ENCODE peak calls at places on chromosomes 11 and 22, in nine cellular contexts. O is A549; J is keratinocyte; P is CD4-positive, CD25-positive, alpha-beta regulatory T cell; U is adipocyte; S is mucosa of descending colon; W is colonic mucosa; N is heart right ventricle; B is GM23248. D is an unnamed sample. For H3K9me3, the result is how much of the 10 kb centered on the place peaks cover.

GRCh38 chr11:68331338-68331947 is 19.1 kb downstream of the LRP5 start:
- DNase-seq in O (no peak), J (no peak), P (peak), U (no peak), S (peak), W (peak), N (no peak), B (no peak), D (no peak)

GRCh38 chr11:19407692-19408091 is 166.9 kb upstream of the E2F8 start:
- DNase-seq in O (no peak), J (no peak), P (no peak), U (no peak), S (no peak), W (no peak), N (no peak), B (no peak), D (no peak)

GRCh38 chr11:24239016-24239720 is 257.7 kb upstream of the LUZP2 start:
- DNase-seq in O (no peak), J (no peak), P (no peak), U (peak), S (no peak), W (no peak), N (no peak), B (peak), D (no peak)

GRCh38 chr11:111476366-111476765 is 35.8 kb downstream of the BTG4 start:
- DNase-seq in O (no peak), J (no peak), P (no peak), U (no peak), S (no peak), W (no peak), N (no peak), B (peak), D (no peak)

GRCh38 chr22:30250039-30250565 is 3.5 kb upstream of the LIF start:
- DNase-seq in O (no peak), J (no peak), P (no peak), U (no peak), S (no peak), W (no peak), N (no peak), B (no peak), D (no peak)

GRCh38 chr11:40183073-40184064 is 1276.1 kb downstream of the LRRC4C start:
- DNase-seq in O (no peak), J (no peak), P (no peak), U (no peak), S (no peak), W (no peak), N (no peak), B (no peak), D (no peak)

GRCh38 chr11:10631761-10632160 is 61.8 kb downstream of the IRAG1 start:
- DNase-seq in O (no peak), J (no peak), P (no peak), U (no peak), S (no peak), W (no peak), N (no peak), B (no peak), D (no peak)

GRCh38 chr11:289706-290620 is 1.0 kb downstream of the PGGHG start:
- DNase-seq in O (no peak), J (no peak), P (no peak), U (no peak), S (no peak), W (no peak), N (no peak), B (no peak), D (no peak)

GRCh38 chr11:19368726-19369364 is 128.1 kb upstream of the E2F8 start:
- DNase-seq in O (no peak), J (no peak), P (no peak), U (peak), S (no peak), W (no peak), N (no peak), B (peak), D (no peak)

GRCh38 chr11:77081381-77081851 is 14.6 kb downstream of the CAPN5 start:
- DNase-seq in O (no peak), J (no peak), P (no peak), U (no peak), S (no peak), W (no peak), N (peak), B (no peak), D (no peak)

GRCh38 chr11:73239111-73239521 is 21.0 kb downstream of the P2RY2 start:
- DNase-seq in O (no peak), J (no peak), P (no peak), U (no peak), S (no peak), W (no peak), N (no peak), B (no peak), D (no peak)

GRCh38 chr11:1225386-1226225 is 2.7 kb downstream of the MUC5B start:
- DNase-seq in O (no peak), J (no peak), P (no peak), U (no peak), S (no peak), W (peak), N (no peak), B (no peak), D (no peak)

GRCh38 chr11:1083621-1084551 is 9.2 kb downstream of the MUC2 start:
- DNase-seq in O (no peak), J (no peak), P (no peak), U (no peak), S (no peak), W (no peak), N (no peak), B (no peak), D (no peak)

GRCh38 chr22:32623943-32624342 is 149.3 kb downstream of the FBXO7 start:
- DNase-seq in O (no peak), J (no peak), P (no peak), U (peak), S (peak), W (peak), N (peak), B (peak), D (no peak)

GRCh38 chr22:39972656-39973055 is 12.5 kb downstream of the TMA7B start:
- DNase-seq in O (no peak), J (no peak), P (no peak), U (no peak), S (no peak), W (no peak), N (no peak), B (no peak), D (no peak)

GRCh38 chr11:57309106-57310059 is 15.4 kb downstream of the TNKS1BP1 start:
- DNase-seq in O (no peak), J (no peak), P (no peak), U (no peak), S (no peak), W (no peak), N (no peak), B (no peak), D (no peak)
- H3K4me3 ChIP-seq in O (no peak), J (no peak), P (no peak), U (peak), S (no peak), W (no peak), N (no peak), B (no peak), D (no peak)

GRCh38 chr22:48080304-48081165 is 1318.1 kb downstream of the TBC1D22A start:
- DNase-seq in O (no peak), J (no peak), P (no peak), U (no peak), S (no peak), W (no peak), N (no peak), B (no peak), D (no peak)

GRCh38 chr22:48081281-48081680 is 1318.8 kb downstream of the TBC1D22A start:
- DNase-seq in O (no peak), J (no peak), P (no peak), U (no peak), S (no peak), W (no peak), N (no peak), B (no peak), D (no peak)

GRCh38 chr22:48079505-48080295 is 1317.2 kb downstream of the TBC1D22A start:
- DNase-seq in O (no peak), J (no peak), P (no peak), U (no peak), S (no peak), W (no peak), N (no peak), B (no peak), D (no peak)

GRCh38 chr22:48075604-48076400 is 1313.4 kb downstream of the TBC1D22A start:
- DNase-seq in O (no peak), J (no peak), P (no peak), U (no peak), S (no peak), W (no peak), N (no peak), B (no peak), D (no peak)

GRCh38 chr22:48077699-48078098 is 1315.2 kb downstream of the TBC1D22A start:
- DNase-seq in O (no peak), J (no peak), P (no peak), U (no peak), S (no peak), W (no peak), N (no peak), B (no peak), D (no peak)
- H3K9me3 ChIP-seq in O (under half), J (under half), P (under half), U (under half), S (under half), W (under half), N (under half), B (under half), D (under half)

GRCh38 chr22:24494535-24495364 is at the start of gene UPB1:
- DNase-seq in O (no peak), J (no peak), P (no peak), U (no peak), S (no peak), W (no peak), N (no peak), B (no peak), D (no peak)
- H3K4me3 ChIP-seq in O (no peak), J (peak), P (no peak), U (peak), S (no peak), W (no peak), N (no peak), B (peak), D (no peak)

GRCh38 chr11:114344494-114344893 is 48.3 kb downstream of the NNMT start:
- DNase-seq in O (no peak), J (no peak), P (no peak), U (no peak), S (no peak), W (no peak), N (no peak), B (no peak), D (no peak)
- H3K9me3 ChIP-seq in O (under half), J (under half), P (under half), U (under half), S (under half), W (under half), N (under half), B (under half), D (under half)

DNA sequence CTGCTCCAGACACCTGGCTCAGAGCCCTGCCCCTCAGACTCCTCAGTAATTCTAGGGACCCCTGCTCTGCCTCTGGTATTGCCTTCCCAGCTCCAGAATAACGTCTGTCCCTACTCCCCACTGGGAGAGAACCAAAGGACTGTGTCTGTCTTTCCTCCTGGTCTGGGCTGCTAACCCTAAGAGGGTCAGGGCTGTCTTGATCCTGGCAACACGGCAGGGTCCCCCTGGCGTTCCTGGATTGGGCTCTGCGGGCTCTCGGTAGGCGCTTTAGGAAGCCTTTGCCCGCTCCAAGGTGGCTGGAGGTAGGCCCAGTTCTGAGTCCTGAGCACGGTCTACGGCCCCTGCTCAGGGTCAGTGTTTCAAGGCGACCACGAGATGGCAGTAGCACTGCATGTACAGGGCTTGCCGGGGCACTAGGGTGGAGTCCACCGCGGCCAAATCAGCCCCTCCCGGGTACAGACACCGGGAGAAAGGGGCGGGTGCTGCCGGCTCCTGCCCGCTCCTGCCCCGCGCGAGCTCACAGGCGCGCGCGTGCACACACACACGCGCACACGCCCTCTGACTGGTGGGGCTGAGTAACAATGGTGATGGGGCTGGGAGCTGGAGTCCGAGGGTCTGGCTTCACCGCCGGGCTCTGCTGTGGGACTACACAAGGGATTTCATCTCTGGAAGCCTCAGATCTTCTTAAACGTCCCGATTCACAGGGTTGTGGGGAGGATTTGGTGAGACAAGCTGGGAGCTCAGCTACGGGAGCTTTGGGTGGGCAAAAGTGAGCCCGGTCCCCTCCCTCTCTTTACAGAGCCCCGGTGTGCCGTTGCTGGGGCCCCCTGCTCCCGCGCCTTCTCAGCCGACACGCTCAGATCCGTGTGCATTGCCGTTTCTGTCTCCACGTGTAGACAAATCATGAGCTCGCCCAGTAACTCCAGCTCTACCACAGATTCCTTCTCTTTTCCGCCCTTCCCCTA is 30.1 kb upstream of the HMOX1 start:
- DNase-seq in O (peak), J (peak), P (peak), U (peak), S (peak), W (peak), N (peak), B (peak), D (peak)
- H3K4me3 ChIP-seq in O (peak), J (peak), P (peak), U (peak), S (no peak), W (peak), N (no peak), B (peak), D (peak)

DNA sequence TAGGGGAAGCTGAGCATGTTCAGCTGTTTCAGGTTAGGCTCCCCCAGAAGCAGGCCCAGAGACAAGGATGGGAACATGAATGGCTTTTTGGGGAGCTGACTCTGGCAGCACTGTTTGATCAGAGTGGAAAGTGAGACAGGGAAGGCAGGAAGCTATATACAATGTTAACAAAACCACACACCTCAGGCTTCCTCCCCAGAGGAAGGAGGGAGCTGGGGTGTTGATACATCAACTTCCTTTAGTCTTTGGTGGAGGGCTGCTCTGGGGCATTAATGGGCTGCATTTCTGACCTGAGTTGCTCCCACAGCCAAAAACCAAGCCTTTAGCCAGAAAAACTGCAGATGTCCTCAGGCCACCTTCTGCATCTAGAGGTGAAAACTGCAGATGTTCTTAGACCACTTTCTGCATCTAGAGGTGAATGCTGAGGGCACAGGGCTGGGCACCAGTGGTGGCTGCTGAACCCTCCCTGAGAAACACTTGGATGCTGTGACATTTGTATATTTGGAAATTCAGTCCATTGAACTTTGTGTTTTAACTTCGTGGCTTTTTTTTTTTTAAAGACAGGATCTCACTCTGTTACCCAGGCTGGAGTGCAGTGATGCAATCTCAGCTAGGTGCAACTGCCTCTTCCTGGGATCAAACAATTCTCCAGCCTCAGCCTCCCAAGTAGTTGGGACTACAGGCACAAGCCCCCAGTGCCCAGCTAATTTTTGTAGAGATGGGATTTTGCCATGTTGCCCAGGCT is 49.9 kb downstream of the KIAA1671 start:
- DNase-seq in O (no peak), J (no peak), P (peak), U (no peak), S (no peak), W (no peak), N (no peak), B (no peak), D (no peak)
- H3K9me3 ChIP-seq in O (under half), J (under half), P (under half), U (under half), S (under half), W (under half), N (under half), B (under half), D (under half)

DNA sequence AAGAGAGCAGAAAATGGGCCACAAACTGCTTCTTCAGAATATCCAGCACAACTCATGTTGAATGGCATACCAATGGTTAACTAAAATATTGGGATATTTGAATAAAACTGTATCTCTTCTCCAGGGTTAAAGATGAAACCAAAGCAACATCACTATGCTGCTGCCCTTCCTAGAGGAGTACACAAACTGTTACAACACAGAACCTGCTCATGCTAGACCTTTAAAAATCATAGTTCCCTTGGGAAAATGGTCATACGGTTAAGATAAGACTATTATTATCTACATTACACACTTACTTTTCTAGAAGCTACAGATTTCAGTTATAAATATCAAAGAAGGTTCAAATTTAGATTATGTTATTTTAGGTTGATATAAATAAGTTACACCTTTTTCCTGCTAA is 78.6 kb upstream of the TP53AIP1 start:
- DNase-seq in O (no peak), J (no peak), P (no peak), U (no peak), S (no peak), W (no peak), N (no peak), B (peak), D (no peak)
- H3K4me3 ChIP-seq in O (no peak), J (no peak), P (peak), U (no peak), S (no peak), W (peak), N (no peak), B (no peak), D (no peak)

GRCh38 chr11:128522063-128522942 is 65.1 kb downstream of the ETS1 start:
- DNase-seq in O (peak), J (peak), P (peak), U (peak), S (peak), W (peak), N (peak), B (peak), D (peak)
- H3K9me3 ChIP-seq in O (under half), J (under half), P (under half), U (under half), S (under half), W (under half), N (under half), B (under half), D (under half)

DNA sequence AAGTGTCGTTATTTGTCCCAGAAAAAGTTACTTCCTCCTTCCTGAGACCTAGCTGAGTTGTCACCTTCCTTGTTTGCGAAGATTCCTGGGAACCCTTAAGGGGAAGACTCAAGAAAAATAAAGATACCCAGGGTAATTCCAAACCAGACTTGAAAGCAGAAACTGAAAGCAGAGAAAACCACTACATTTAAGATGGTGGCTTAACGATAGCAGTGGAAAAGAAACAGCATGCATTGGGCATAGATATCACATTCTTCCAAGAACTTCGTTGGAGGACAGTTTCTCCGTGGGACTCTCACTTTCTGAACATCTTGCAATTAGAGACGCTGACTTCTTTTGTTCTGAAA is 89.1 kb downstream of the FAM76B start:
- DNase-seq in O (no peak), J (no peak), P (peak), U (no peak), S (no peak), W (no peak), N (no peak), B (no peak), D (no peak)
- H3K4me3 ChIP-seq in O (no peak), J (no peak), P (peak), U (no peak), S (no peak), W (no peak), N (no peak), B (no peak), D (peak)

D was measured in effector memory CD4-positive, alpha-beta T cell.